ENCODE peak calls at places on chromosomes 13 and 19, in eight cellular contexts. C is ACHN; F is effector memory CD4-positive, alpha-beta T cell; D is neural crest cell; J is T-helper 17 cell; A is activated CD4-positive, alpha-beta T cell treated with anti-CD3 and anti-CD28 coated beads, Interleukin-2, amount 50 U/mL, for 48 hours; M is H9; U is naive B cell. I is an unnamed sample.
A peak's percentile ranks its signal among the peaks of the same experiment; 100 is the strongest.

GRCh38 chr13:59609421-59609820 is 554.3 kb downstream of the DIAPH3 start:
- DNase-seq in C (no peak), F (no peak), M (no peak), D (no peak), U (no peak), A (no peak), J (no peak), I (no peak)

GRCh38 chr13:51733656-51734334 is 70.2 kb downstream of the DHRS12 start:
- DNase-seq in D (no peak), U (no peak), C (no peak), J (no peak), A (no peak), M (no peak), F (no peak), I (no peak)

GRCh38 chr19:18491995-18492953 is 29.6 kb downstream of the ELL start:
- DNase-seq in F (no peak), D (no peak), J (no peak), A (no peak), M (no peak), U (no peak), C (no peak), I (no peak)

GRCh38 chr13:34435338-34435737 is 506.7 kb upstream of the NBEA start:
- DNase-seq in J (no peak), C (peak; percentile 1), U (no peak), F (no peak), M (no peak), D (no peak), A (no peak), I (no peak)

GRCh38 chr19:34837262-34837661 is 64.2 kb upstream of the ZNF599 start:
- DNase-seq in U (no peak), M (no peak), A (no peak), F (no peak), J (no peak), C (no peak), D (no peak), I (no peak)

GRCh38 chr13:110344320-110344719 is 37.2 kb downstream of the COL4A2 start:
- DNase-seq in D (no peak), M (no peak), A (no peak), F (no peak), J (no peak), C (no peak), U (no peak), I (no peak)

GRCh38 chr13:35472308-35473008 is 4.0 kb downstream of the MAB21L1 start:
- DNase-seq in U (no peak), J (no peak), F (no peak), M (no peak), D (no peak), A (no peak), C (no peak), I (no peak)

GRCh38 chr19:1456121-1456900 is 6.4 kb downstream of the APC2 start:
- DNase-seq in A (no peak), C (no peak), D (no peak), J (no peak), F (no peak), M (no peak), U (no peak), I (no peak)

GRCh38 chr13:109644069-109644750 is 142.2 kb downstream of the IRS2 start:
- DNase-seq in A (no peak), J (no peak), C (no peak), F (no peak), D (no peak), U (no peak), M (no peak), I (no peak)